ENCODE peak calls at places on chromosomes 6 and 20, in five cellular contexts. U is K562, G is upper lobe of left lung, W is GM12878, R is HepG2. I is an unnamed sample.

GRCh38 chr6:111680013-111680712 is 74.5 kb upstream of the TRAF3IP2 start:
- ATAC-seq in U (no peak), G (no peak), W (no peak), R (no peak), I (no peak)

GRCh38 chr20:62452475-62453095 is 23.2 kb downstream of the GATA5 start:
- ATAC-seq in U (peak; percentile 32), G (no peak), W (no peak), R (no peak), I (no peak)

GRCh38 chr6:137339929-137340559 is 120.9 kb upstream of the IFNGR1 start:
- ATAC-seq in U (no peak), G (peak; percentile 40), W (no peak), R (no peak), I (no peak)

GRCh38 chr20:57440678-57441509 is 49.7 kb downstream of the RBM38 start:
- ATAC-seq in U (no peak), G (peak; percentile 78), W (no peak), R (peak; percentile 74), I (peak; percentile 82)

GRCh38 chr20:17761612-17762011 is 61.8 kb downstream of the BANF2 start:
- ATAC-seq in U (peak; percentile 88), G (no peak), W (peak; percentile 55), R (peak; percentile 67), I (no peak)

GRCh38 chr6:122472022-122472340 is 374 bp upstream of the SERINC1 start:
- ATAC-seq in U (peak; percentile 53), G (peak; percentile 66), W (peak; percentile 69), R (peak; percentile 69), I (no peak)

GRCh38 chr6:87879144-87879861 is 168.3 kb upstream of the SPACA1 start:
- ATAC-seq in U (no peak), G (no peak), W (peak; percentile 80), R (no peak), I (peak; percentile 55)

GRCh38 chr20:14055127-14055742 is 59.9 kb downstream of the MACROD2 start:
- ATAC-seq in U (no peak), G (peak; percentile 68), W (peak; percentile 55), R (peak; percentile 70), I (no peak)

GRCh38 chr6:166598441-166599138 is 12.1 kb upstream of the RAMACL start:
- ATAC-seq in U (no peak), G (peak; percentile 85), W (no peak), R (no peak), I (peak; percentile 84)

GRCh38 chr6:163432300-163432699 is 17.8 kb downstream of the QKI start:
- ATAC-seq in U (peak; percentile 44), G (no peak), W (peak; percentile 17), R (no peak), I (no peak)

GRCh38 chr6:69888842-69889590 is 22.7 kb downstream of the COL19A1 start:
- ATAC-seq in U (no peak), G (no peak), W (no peak), R (no peak), I (no peak)

GRCh38 chr6:69895396-69895795 is 29.0 kb downstream of the COL19A1 start:
- ATAC-seq in U (peak; percentile 56), G (no peak), W (peak; percentile 58), R (peak; percentile 31), I (no peak)

DNA sequence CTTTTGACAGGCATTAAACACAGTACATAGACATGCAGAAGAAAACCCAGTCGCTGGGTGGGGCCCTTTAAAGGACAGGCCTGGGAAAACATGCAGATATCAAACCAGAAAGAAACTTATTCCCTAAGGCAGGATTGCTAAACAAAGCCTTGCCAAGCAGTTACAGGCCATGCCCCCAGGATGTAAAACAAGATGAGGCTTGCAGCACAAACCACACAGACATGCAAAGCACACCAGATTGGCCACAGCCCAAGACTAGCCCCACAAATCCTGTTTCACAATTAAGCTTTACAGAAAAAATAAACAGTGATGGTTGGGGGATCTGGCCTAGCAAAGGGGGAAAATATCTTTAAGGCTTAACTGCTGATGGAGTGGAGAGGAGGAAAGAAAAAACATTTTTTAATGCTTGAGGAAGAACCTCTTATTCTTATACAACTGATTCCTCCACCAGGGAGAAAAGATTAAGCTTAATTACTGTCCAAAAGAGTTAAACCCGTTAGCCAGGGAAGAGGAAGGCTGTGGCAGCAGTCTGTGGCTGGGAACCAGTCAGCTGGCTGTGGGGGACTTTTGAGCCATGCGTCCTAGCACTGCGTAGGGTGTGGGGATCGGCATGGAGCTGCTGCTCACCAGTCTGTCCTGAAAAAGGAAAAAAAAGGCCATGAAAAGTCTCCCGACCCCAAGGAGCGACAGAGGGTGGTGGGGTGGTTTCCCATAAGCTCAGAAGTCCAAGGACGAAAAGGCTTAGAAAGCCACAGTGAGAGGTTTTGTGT is 28.4 kb downstream of the COL19A1 start:
- ATAC-seq in U (peak; percentile 33), G (no peak), W (peak; percentile 91), R (no peak), I (no peak)
- TF ChIP-seq CTCF in U (no peak), G (no peak), W (no peak), R (no peak), I (no peak)

GRCh38 chr6:30781697-30782424 is 37.5 kb upstream of the IER3 start:
- ATAC-seq in U (peak; percentile 79), G (peak; percentile 90), W (peak; percentile 75), R (peak; percentile 87), I (peak; percentile 92)
- TF ChIP-seq EP300 in U (peak; percentile 88), G (peak; percentile 79), W (no peak), R (peak; percentile 86), I (no peak)

GRCh38 chr20:37468886-37469285 is 52.2 kb upstream of the NNAT start:
- ATAC-seq in U (no peak), G (no peak), W (no peak), R (no peak), I (no peak)
- TF ChIP-seq POLR2AphosphoS5 in U (no peak), G (no peak), W (no peak), R (no peak), I (no peak)

DNA sequence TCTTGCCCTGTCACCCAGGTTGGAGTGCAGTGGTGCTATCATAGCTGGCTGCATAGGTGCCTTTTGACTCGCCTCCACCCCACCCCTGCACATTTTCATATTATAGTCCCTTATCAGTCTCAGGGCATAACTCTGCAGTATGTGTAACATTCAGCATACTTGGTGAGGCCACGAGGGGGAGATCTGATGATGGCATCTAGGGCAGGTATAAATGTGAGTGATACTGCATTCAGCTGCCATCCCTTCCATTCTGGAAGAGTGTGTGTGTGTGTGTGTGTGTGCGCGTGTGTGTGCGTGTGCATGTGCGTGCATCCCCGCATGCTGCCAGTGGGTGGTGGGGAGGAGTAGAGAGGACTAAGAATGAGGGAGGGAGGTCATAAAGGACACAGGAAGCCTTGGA is 81.4 kb downstream of the JARID2 start:
- ATAC-seq in U (peak; percentile 88), G (peak; percentile 17), W (peak; percentile 66), R (no peak), I (no peak)
- TF ChIP-seq CTCF in U (peak; percentile 65), G (peak; percentile 10), W (peak; percentile 60), R (no peak), I (no peak)

GRCh38 chr6:26329763-26330511 is 35.1 kb upstream of the BTN3A2 start:
- ATAC-seq in U (peak; percentile 40), G (no peak), W (peak; percentile 54), R (peak; percentile 51), I (no peak)
- TF ChIP-seq EP300 in U (peak; percentile 81), G (no peak), W (no peak), R (no peak), I (no peak)

GRCh38 chr20:54650201-54650722 is 174.9 kb downstream of the DOK5 start:
- ATAC-seq in U (no peak), G (no peak), W (no peak), R (no peak), I (no peak)
- TF ChIP-seq POLR2AphosphoS5 in U (no peak), G (no peak), W (no peak), R (no peak), I (no peak)

GRCh38 chr6:93819189-93819588 is 399.8 kb upstream of the EPHA7 start:
- ATAC-seq in U (no peak), G (no peak), W (no peak), R (peak; percentile 35), I (no peak)
- TF ChIP-seq CTCF in U (no peak), G (no peak), W (no peak), R (no peak), I (no peak)

GRCh38 chr6:101847690-101848089 is 454.2 kb downstream of the GRIK2 start:
- ATAC-seq in U (no peak), G (no peak), W (no peak), R (no peak), I (no peak)

GRCh38 chr6:101845172-101845571 is 451.7 kb downstream of the GRIK2 start:
- ATAC-seq in U (no peak), G (no peak), W (peak; percentile 95), R (no peak), I (no peak)

GRCh38 chr6:101840100-101840499 is 446.6 kb downstream of the GRIK2 start:
- ATAC-seq in U (no peak), G (no peak), W (no peak), R (no peak), I (no peak)

GRCh38 chr6:101845621-101846020 is 452.1 kb downstream of the GRIK2 start:
- ATAC-seq in U (no peak), G (no peak), W (peak; percentile 97), R (no peak), I (no peak)
- TF ChIP-seq EP300 in U (no peak), G (no peak), W (peak; percentile 68), R (no peak), I (no peak)

DNA sequence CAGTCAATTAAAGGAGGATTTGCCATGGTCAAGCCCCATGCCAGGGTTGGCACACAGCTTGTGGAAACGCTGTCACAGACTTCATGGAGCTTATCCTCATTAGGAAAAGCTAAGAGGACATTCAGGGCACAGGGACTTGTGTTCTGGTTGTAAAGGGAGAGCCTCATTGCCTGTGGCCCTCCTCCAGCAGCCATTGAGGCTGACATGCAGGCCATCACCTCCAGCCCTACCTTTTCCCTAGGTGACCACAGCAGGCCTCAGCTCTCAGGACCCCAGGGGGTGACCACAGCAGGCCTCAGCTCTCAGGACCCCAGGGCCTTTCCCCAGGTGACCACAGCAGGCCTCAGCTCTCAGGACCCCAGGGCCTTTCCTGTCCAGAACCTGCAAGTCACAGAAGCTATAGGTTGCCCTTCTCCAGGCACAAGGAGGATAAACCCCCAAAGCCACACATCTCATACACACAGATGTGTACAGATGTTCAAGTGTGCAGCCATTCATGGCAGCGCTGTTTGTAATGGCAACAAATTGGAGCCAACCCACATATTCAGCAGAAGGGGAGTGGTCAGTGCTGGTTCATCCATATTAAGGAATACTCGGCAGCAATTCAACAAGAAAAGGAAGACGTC is 26.1 kb downstream of the DUSP22 start:
- ATAC-seq in U (no peak), G (no peak), W (no peak), R (no peak), I (no peak)
- TF ChIP-seq POLR2AphosphoS5 in U (no peak), G (no peak), W (peak; percentile 71), R (no peak), I (no peak)

GRCh38 chr20:4555188-4555893 is 166.4 kb upstream of the PRND start:
- ATAC-seq in U (no peak), G (no peak), W (no peak), R (no peak), I (no peak)

GRCh38 chr20:4556781-4557180 is 164.9 kb upstream of the PRND start:
- ATAC-seq in U (no peak), G (no peak), W (no peak), R (no peak), I (no peak)

GRCh38 chr20:4552075-4552474 is 169.6 kb upstream of the PRND start:
- ATAC-seq in U (no peak), G (no peak), W (no peak), R (no peak), I (no peak)

GRCh38 chr20:4550740-4551139 is 171.0 kb upstream of the PRND start:
- ATAC-seq in U (no peak), G (no peak), W (no peak), R (no peak), I (no peak)

GRCh38 chr20:4554346-4554745 is 167.4 kb upstream of the PRND start:
- ATAC-seq in U (no peak), G (no peak), W (no peak), R (no peak), I (no peak)
- TF ChIP-seq CTCF in U (no peak), G (no peak), W (no peak), R (no peak), I (no peak)

I was measured in gastroesophageal sphincter.